ENCODE peak calls at places on chromosomes 6 and 20, in seven cellular contexts. N is uterus, X is heart left ventricle, U is spleen, A is A549, B is IMR-90, Z is body of pancreas. W is an unnamed sample.

GRCh38 chr6:53735896-53736295 is 58.9 kb upstream of the LRRC1 start:
- DNase-seq in N (no peak), X (no peak), U (no peak), A (no peak), B (no peak), Z (no peak), W (no peak)

GRCh38 chr6:15507746-15508145 is 155.1 kb downstream of the DTNBP1 start:
- DNase-seq in N (no peak), X (no peak), U (peak; percentile 72), A (no peak), B (no peak), Z (no peak), W (peak; percentile 29)

GRCh38 chr6:56618050-56618449 is 24.6 kb downstream of the DST start:
- DNase-seq in N (no peak), X (no peak), U (no peak), A (no peak), B (no peak), Z (no peak), W (no peak)

GRCh38 chr6:151044465-151045441 is 179.3 kb downstream of the MTHFD1L start:
- DNase-seq in N (peak; percentile 73), X (peak; percentile 80), U (peak; percentile 66), A (peak; percentile 49), B (peak; percentile 93), Z (peak; percentile 98), W (peak; percentile 91)

GRCh38 chr20:45433316-45433715 is 17.4 kb downstream of the PIGT start:
- DNase-seq in N (peak; percentile 41), X (peak; percentile 80), U (no peak), A (no peak), B (peak; percentile 75), Z (peak; percentile 26), W (peak; percentile 79)

GRCh38 chr6:4487538-4487937 is 288.7 kb upstream of the CDYL start:
- DNase-seq in N (no peak), X (no peak), U (no peak), A (no peak), B (no peak), Z (peak; percentile 69), W (no peak)

GRCh38 chr20:16708590-16708989 is 21.2 kb upstream of the SNRPB2 start:
- DNase-seq in N (no peak), X (no peak), U (no peak), A (no peak), B (no peak), Z (no peak), W (no peak)

GRCh38 chr6:41236276-41236675 is 8.1 kb downstream of the TREML4 start:
- DNase-seq in N (no peak), X (no peak), U (no peak), A (no peak), B (no peak), Z (no peak), W (no peak)

GRCh38 chr6:109445382-109445781 is 4.9 kb downstream of the SMPD2 start:
- DNase-seq in N (no peak), X (no peak), U (no peak), A (peak; percentile 25), B (no peak), Z (no peak), W (no peak)

GRCh38 chr6:109442393-109442924 is 1.9 kb downstream of the SMPD2 start:
- DNase-seq in N (no peak), X (no peak), U (no peak), A (no peak), B (no peak), Z (no peak), W (no peak)

GRCh38 chr6:109441069-109441816 is 719 bp downstream of the SMPD2 start:
- DNase-seq in N (peak; percentile 54), X (peak; percentile 54), U (peak; percentile 88), A (peak; percentile 15), B (peak; percentile 47), Z (peak; percentile 65), W (peak; percentile 76)

GRCh38 chr6:109443425-109443950 is 3.0 kb downstream of the SMPD2 start:
- DNase-seq in N (no peak), X (no peak), U (no peak), A (no peak), B (no peak), Z (no peak), W (no peak)

DNA sequence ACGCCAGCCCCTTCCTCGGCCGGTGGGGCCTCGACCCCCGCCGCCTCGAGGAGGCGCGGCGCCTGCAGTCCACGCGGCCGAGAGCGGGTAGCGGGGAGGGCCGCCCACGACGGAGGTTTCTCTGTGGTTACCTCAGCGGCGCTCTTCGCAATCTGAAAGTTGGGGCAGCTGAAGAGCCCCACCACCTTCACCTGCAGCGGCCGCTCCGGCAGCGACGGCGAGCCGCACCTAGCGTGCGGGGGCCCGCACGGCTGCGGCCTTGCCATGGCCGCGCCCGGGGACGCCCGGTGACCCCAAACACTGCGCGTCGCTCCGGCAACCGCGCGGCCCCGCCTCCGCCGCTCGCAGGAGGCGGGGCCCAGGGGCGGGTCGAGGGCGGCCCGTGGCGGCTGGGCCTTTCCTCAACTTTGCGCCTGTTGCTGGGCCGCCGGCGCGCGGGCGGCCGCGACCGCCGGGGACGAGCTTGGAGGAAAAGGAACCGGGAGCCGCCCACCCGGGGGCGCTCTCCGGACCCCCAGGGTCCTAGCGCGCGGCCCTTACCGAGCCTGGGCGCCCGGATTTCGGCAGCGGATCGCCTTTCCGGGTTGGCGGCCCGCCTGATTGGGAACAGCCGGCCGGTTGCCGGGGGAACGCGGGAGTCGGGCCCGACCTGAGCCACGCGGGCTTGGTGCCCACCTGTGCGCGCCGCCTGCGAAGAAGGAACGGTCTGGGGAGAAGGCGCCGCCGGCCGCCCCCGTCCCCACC is at the start of the genes PPIL6 and SMPD2:
- DNase-seq in N (peak; percentile 94), X (peak; percentile 90), U (peak; percentile 97), A (peak; percentile 57), B (peak; percentile 87), Z (peak; percentile 91), W (peak; percentile 95)
- TF ChIP-seq POLR2A in N (peak; percentile 72), X (no peak), U (no peak), A (peak; percentile 57), B (peak; percentile 61), Z (peak; percentile 66), W (no peak)

GRCh38 chr20:18585134-18585533 is 2.7 kb upstream of the DTD1 start:
- DNase-seq in N (no peak), X (no peak), U (no peak), A (no peak), B (peak; percentile 64), Z (no peak), W (no peak)

GRCh38 chr20:18590163-18590562 is 2.3 kb downstream of the DTD1 start:
- DNase-seq in N (no peak), X (no peak), U (no peak), A (no peak), B (no peak), Z (no peak), W (no peak)

GRCh38 chr20:18588554-18589043 is 745 bp downstream of the DTD1 start:
- DNase-seq in N (peak; percentile 17), X (no peak), U (peak; percentile 79), A (no peak), B (no peak), Z (no peak), W (no peak)

DNA sequence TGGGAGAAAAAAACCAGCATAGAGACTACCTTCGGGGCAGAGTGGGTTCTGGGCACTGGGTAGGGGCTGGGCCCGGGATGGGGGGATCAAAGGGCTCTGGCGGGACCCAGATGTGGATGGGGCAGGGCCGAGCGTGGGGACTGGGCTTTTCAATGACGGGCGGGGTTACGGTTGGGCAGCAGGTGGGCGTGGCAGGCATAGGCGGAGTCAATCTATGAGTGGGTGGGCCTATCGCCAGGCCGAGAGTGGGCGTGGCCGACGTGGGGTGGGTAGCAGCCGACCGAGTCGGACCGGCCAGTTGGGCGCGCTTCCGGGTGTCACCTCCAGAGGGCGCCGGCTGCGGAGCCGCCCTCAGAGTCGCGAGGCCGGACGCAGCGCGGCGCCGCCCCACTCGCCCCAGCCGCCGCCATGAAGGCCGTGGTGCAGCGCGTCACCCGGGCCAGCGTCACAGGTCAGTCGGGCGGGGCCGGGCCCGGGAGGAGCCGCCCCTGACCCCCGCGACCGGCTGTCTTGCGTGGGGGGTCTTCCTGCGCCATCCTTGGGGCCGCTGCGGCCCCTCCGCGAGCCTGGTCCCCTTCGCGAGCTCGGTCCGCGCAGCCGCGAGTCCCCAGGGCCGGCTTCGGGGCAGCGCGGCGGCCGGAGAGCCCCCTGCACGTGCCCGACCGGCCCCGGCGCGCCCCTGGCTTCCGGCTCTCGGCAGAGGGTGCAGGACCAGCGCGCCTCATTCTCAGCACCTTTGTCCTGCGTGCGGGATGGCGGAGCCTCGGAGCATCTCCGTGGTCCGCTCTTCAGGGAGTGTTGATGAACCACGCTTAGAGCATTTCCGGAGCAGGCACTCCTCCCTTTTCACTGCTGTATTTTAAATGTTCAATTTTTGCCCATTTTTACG is at the start of gene DTD1:
- DNase-seq in N (peak; percentile 93), X (peak; percentile 96), U (peak; percentile 97), A (peak; percentile 80), B (peak; percentile 81), Z (peak; percentile 93), W (peak; percentile 96)
- TF ChIP-seq POLR2A in N (peak; percentile 56), X (no peak), U (no peak), A (peak; percentile 48), B (peak; percentile 50), Z (peak; percentile 29), W (no peak)

DNA sequence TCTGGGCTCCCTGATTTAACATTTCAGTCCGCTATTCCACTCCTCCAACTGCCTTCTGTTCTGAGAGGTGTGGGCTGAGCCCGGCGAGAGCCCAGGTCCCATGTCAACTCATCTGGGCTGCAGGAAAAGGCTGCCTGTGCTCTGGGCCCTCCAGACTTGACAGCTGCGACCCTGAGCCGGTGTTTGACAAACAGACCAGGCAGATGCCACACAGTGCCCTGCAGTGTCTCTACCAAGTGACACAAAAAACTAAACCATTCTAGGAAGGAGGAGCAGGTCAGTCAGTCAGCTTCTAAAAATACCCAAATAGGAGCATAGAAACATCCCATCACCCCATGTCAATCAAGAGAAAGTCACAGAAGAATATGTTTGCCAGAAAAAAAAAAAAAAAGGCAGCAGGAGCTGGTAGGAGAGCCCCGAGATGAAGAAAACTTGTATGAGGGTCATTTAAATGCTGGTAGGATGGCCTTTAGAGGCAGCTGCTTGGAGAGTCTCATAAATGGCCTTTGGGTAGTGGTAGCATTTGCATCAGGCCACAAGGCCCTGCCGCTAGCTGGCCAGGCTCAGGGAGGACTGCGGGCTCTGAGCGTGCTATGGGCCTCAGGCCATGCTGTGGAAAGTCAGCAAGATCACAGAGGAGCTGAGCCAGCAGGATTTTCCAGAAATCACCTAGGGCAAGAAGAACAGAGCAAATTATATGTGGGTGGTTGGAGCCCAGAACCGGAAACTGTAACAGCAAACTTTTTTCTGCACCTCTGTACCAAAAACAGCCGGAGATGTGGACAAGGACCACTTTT is 36.6 kb upstream of the GFOD1 start:
- DNase-seq in N (no peak), X (no peak), U (no peak), A (no peak), B (no peak), Z (no peak), W (no peak)
- TF ChIP-seq POLR2A in N (no peak), X (no peak), U (no peak), A (no peak), B (no peak), Z (no peak), W (no peak)

GRCh38 chr20:24102749-24103148 is 114.2 kb upstream of the GGTLC1 start:
- DNase-seq in N (no peak), X (no peak), U (no peak), A (no peak), B (no peak), Z (no peak), W (no peak)

GRCh38 chr20:24109008-24109407 is 120.4 kb upstream of the GGTLC1 start:
- DNase-seq in N (no peak), X (no peak), U (no peak), A (no peak), B (no peak), Z (no peak), W (no peak)

GRCh38 chr20:24106155-24106800 is 117.7 kb upstream of the GGTLC1 start:
- DNase-seq in N (no peak), X (no peak), U (no peak), A (no peak), B (no peak), Z (no peak), W (no peak)

GRCh38 chr20:24109537-24109936 is 121.0 kb upstream of the GGTLC1 start:
- DNase-seq in N (no peak), X (no peak), U (no peak), A (no peak), B (no peak), Z (no peak), W (no peak)

GRCh38 chr20:24106801-24107158 is 118.2 kb upstream of the GGTLC1 start:
- DNase-seq in N (no peak), X (no peak), U (no peak), A (no peak), B (no peak), Z (no peak), W (no peak)
- TF ChIP-seq POLR2A in N (no peak), X (no peak), U (no peak), A (no peak), B (no peak), Z (no peak), W (no peak)